ENCODE peak calls at places on chromosomes 12 and 14, in four cellular contexts. L is AG10803; T is stimulated activated naive CD8-positive, alpha-beta T cell treated with anti-CD3 and anti-CD28 coated beads, Interleukin-15, Interleukin-2, amounts not matched to agents 100 U/mL and 50 U/mL, for 24 hours; J is COLO829. X is an unnamed sample.

GRCh38 chr14:105087308-105087962 is 22.2 kb upstream of the GPR132 start:
- DNase-seq in J (no peak), T (peak), L (peak), X (no peak)

GRCh38 chr12:19166387-19166786 is 36.9 kb downstream of the PLEKHA5 start:
- DNase-seq in T (no peak), J (no peak), L (no peak), X (no peak)

GRCh38 chr12:11743748-11744147 is 94.3 kb downstream of the ETV6 start:
- DNase-seq in T (no peak), L (no peak), J (no peak), X (no peak)

GRCh38 chr14:46215801-46216200 is 435.8 kb downstream of the RPL10L start:
- DNase-seq in T (no peak), L (no peak), J (no peak), X (no peak)

GRCh38 chr12:49296034-49296835 is 1.3 kb downstream of the PRPH start:
- DNase-seq in J (peak), T (peak), L (no peak), X (no peak)

GRCh38 chr12:121301876-121302275 is 5.4 kb upstream of the CAMKK2 start:
- DNase-seq in T (no peak), J (no peak), L (peak), X (no peak)

GRCh38 chr14:64684091-64684490 is 20.1 kb upstream of the PLEKHG3 start:
- DNase-seq in J (no peak), L (peak), T (no peak), X (peak)

GRCh38 chr12:62434504-62435336 is 31.9 kb upstream of the MON2 start:
- DNase-seq in J (no peak), L (no peak), T (no peak), X (no peak)

GRCh38 chr12:57476162-57476992 is 3.3 kb downstream of the ARHGAP9 start:
- DNase-seq in T (peak), J (no peak), L (no peak), X (no peak)

GRCh38 chr14:99961826-99962518 is 103.2 kb upstream of the EVL start:
- DNase-seq in J (no peak), L (no peak), T (no peak), X (no peak)

GRCh38 chr12:121773011-121773777 is 20.3 kb downstream of the RHOF start:
- DNase-seq in T (peak), L (peak), J (peak), X (no peak)

GRCh38 chr12:103958621-103959020 is 7.1 kb upstream of the TDG start:
- DNase-seq in T (no peak), L (no peak), J (no peak), X (no peak)

GRCh38 chr14:45249847-45250575 is 3.0 kb downstream of the MIS18BP1 start:
- DNase-seq in J (no peak), L (peak), T (no peak), X (no peak)

GRCh38 chr12:85855305-85855704 is 18.8 kb upstream of the NTS start:
- DNase-seq in J (no peak), T (no peak), L (no peak), X (no peak)

GRCh38 chr12:24838531-24838950 is 110.4 kb downstream of the BCAT1 start:
- DNase-seq in L (peak), J (peak), T (peak), X (no peak)

GRCh38 chr14:104820669-104821228 is 19.8 kb downstream of the ZBTB42 start:
- DNase-seq in L (peak), T (no peak), J (no peak), X (no peak)

GRCh38 chr12:28191018-28191595 is 851 bp downstream of the CCDC91 start:
- DNase-seq in L (no peak), T (peak), J (no peak), X (peak)

GRCh38 chr12:10551375-10551774 is 45.7 kb downstream of the EIF2S3B start:
- DNase-seq in L (no peak), J (no peak), T (no peak), X (no peak)

GRCh38 chr12:124745891-124746570 is 117.6 kb downstream of the SCARB1 start:
- DNase-seq in L (peak), J (peak), T (peak), X (no peak)

GRCh38 chr12:14554281-14555008 is 13.2 kb downstream of the PLBD1 start:
- DNase-seq in J (peak), T (no peak), L (peak), X (no peak)

GRCh38 chr12:10088955-10089354 is 9.8 kb downstream of the CLEC1A start:
- DNase-seq in T (no peak), L (no peak), J (no peak), X (no peak)

GRCh38 chr14:54698501-54698900 is 131.6 kb downstream of the SAMD4A start:
- DNase-seq in L (no peak), T (no peak), J (no peak), X (no peak)

GRCh38 chr12:29737616-29738015 is 46.1 kb downstream of the TMTC1 start:
- DNase-seq in J (no peak), T (no peak), L (no peak), X (no peak)

GRCh38 chr14:21095430-21096205 is 2.8 kb downstream of the ZNF219 start:
- DNase-seq in J (no peak), T (no peak), L (peak), X (no peak)

GRCh38 chr12:46258129-46258528 is 10.7 kb downstream of the SLC38A1 start:
- DNase-seq in J (no peak), L (no peak), T (no peak), X (no peak)

GRCh38 chr12:131370321-131370720 is 340.6 kb upstream of the SFSWAP start:
- DNase-seq in T (no peak), L (no peak), J (no peak), X (no peak)

GRCh38 chr14:24078146-24078545 is 6.8 kb downstream of the CPNE6 start:
- DNase-seq in L (no peak), T (no peak), J (no peak), X (no peak)

GRCh38 chr14:69519253-69519661 is 34.7 kb downstream of the PLEKHD1 start:
- DNase-seq in L (no peak), J (peak), T (no peak), X (no peak)

GRCh38 chr12:122870163-122870842 is 25.6 kb downstream of the VPS37B start:
- DNase-seq in J (no peak), L (no peak), T (no peak), X (no peak)

GRCh38 chr12:103794814-103795213 is 46.2 kb downstream of the NT5DC3 start:
- DNase-seq in L (no peak), J (no peak), T (no peak), X (no peak)

GRCh38 chr14:21070083-21070609 is at the start of gene ARHGEF40:
- DNase-seq in L (peak), T (no peak), J (no peak), X (no peak)

GRCh38 chr12:45732936-45733335 is 3.4 kb downstream of the ARID2 start:
- DNase-seq in L (no peak), T (no peak), J (no peak), X (no peak)

GRCh38 chr12:65962921-65963883 is 138.9 kb downstream of the HMGA2 start:
- DNase-seq in T (peak), J (no peak), L (no peak), X (no peak)

GRCh38 chr14:68249534-68250517 is 430.2 kb downstream of the RAD51B start:
- DNase-seq in L (peak), T (no peak), J (peak), X (no peak)

GRCh38 chr12:123907021-123907420 is 65.6 kb downstream of the CCDC92 start:
- DNase-seq in L (no peak), T (no peak), J (no peak), X (no peak)

GRCh38 chr12:97877404-97877803 is 414.8 kb downstream of the RMST start:
- DNase-seq in L (no peak), T (no peak), J (no peak), X (no peak)

GRCh38 chr14:91283666-91284065 is 39.2 kb upstream of the GPR68 start:
- DNase-seq in T (no peak), L (peak), J (no peak), X (no peak)

GRCh38 chr12:19546027-19546426 is 106.7 kb downstream of the AEBP2 start:
- DNase-seq in L (peak), T (no peak), J (no peak), X (no peak)

GRCh38 chr14:93987376-93987775 is 9.7 kb upstream of the CCDC197 start:
- DNase-seq in T (no peak), L (no peak), J (no peak), X (no peak)

GRCh38 chr14:103679351-103679750 is 35.9 kb downstream of the XRCC3 start:
- DNase-seq in T (peak), L (peak), J (peak), X (no peak)

X was measured in vagina.